ENCODE peak calls at places on chromosomes 1 and 21, in six cellular contexts. P, D, T, W, R and I are unnamed samples.

GRCh38 chr1:18137759-18138345 is 30.3 kb downstream of the IGSF21 start:
- DNase-seq in D (no peak), T (no peak), R (no peak), P (no peak), W (no peak), I (no peak)

GRCh38 chr1:62070384-62071011 is 124.2 kb upstream of the L1TD1 start:
- DNase-seq in P (no peak), T (peak), R (no peak), W (no peak), D (no peak), I (no peak)

GRCh38 chr1:183125279-183125999 is 60.6 kb upstream of the LAMC2 start:
- DNase-seq in P (no peak), R (no peak), W (no peak), T (no peak), D (no peak), I (no peak)

GRCh38 chr1:16458801-16459200 is 18.3 kb downstream of the NECAP2 start:
- DNase-seq in W (no peak), R (peak), T (no peak), D (no peak), P (no peak), I (no peak)

GRCh38 chr1:39094685-39095084 is 68.5 kb downstream of the NDUFS5 start:
- DNase-seq in P (no peak), W (no peak), T (no peak), R (no peak), D (no peak), I (no peak)

GRCh38 chr1:186925881-186926676 is 97.3 kb downstream of the PLA2G4A start:
- DNase-seq in P (no peak), D (no peak), T (peak), W (no peak), R (no peak), I (no peak)

GRCh38 chr1:218304281-218305039 is 19.4 kb downstream of the RRP15 start:
- DNase-seq in T (peak), W (peak), P (no peak), R (no peak), D (no peak), I (no peak)

GRCh38 chr1:208421511-208421910 is 177.3 kb upstream of the PLXNA2 start:
- DNase-seq in R (no peak), P (no peak), W (no peak), D (no peak), T (no peak), I (no peak)

GRCh38 chr1:200316148-200316803 is 93.6 kb downstream of the ZNF281 start:
- DNase-seq in D (no peak), T (no peak), W (no peak), R (no peak), P (no peak), I (no peak)

GRCh38 chr1:5111581-5111980 is 457.2 kb downstream of the AJAP1 start:
- DNase-seq in R (no peak), D (no peak), T (no peak), W (no peak), P (no peak), I (no peak)

GRCh38 chr1:110746644-110747259 is 72.0 kb upstream of the KCNA3 start:
- DNase-seq in W (no peak), R (peak), T (peak), P (peak), D (no peak), I (no peak)

GRCh38 chr1:53340660-53341520 is 13.0 kb upstream of the LRP8 start:
- DNase-seq in R (no peak), W (no peak), T (no peak), D (no peak), P (no peak), I (no peak)

GRCh38 chr1:39652534-39652933 is 13.1 kb upstream of the HEYL start:
- DNase-seq in R (no peak), P (no peak), W (no peak), T (no peak), D (no peak), I (no peak)

GRCh38 chr1:82227696-82228095 is 427.0 kb downstream of the ADGRL2 start:
- DNase-seq in W (no peak), P (no peak), T (no peak), R (peak), D (no peak), I (no peak)

GRCh38 chr1:55986003-55986402 is 593.4 kb downstream of the PLPP3 start:
- DNase-seq in T (no peak), P (no peak), D (no peak), R (no peak), W (no peak), I (no peak)

GRCh38 chr1:57072775-57073174 is 107.0 kb upstream of the C8B start:
- DNase-seq in P (no peak), R (no peak), T (no peak), D (no peak), W (no peak), I (no peak)

GRCh38 chr1:119504831-119505230 is 2.2 kb upstream of the HSD3B1 start:
- DNase-seq in T (no peak), W (no peak), P (no peak), D (no peak), R (no peak), I (no peak)

GRCh38 chr1:153140484-153140883 is 10.2 kb downstream of the SPRR2G start:
- DNase-seq in D (no peak), T (no peak), P (no peak), W (no peak), R (no peak), I (no peak)

GRCh38 chr1:223225061-223225460 is 82.0 kb upstream of the TLR5 start:
- DNase-seq in W (no peak), R (no peak), D (no peak), P (no peak), T (no peak), I (no peak)

GRCh38 chr1:24189528-24189927 is 2.4 kb upstream of the IFNLR1 start:
- DNase-seq in W (no peak), D (no peak), T (no peak), P (no peak), R (no peak), I (peak)

GRCh38 chr1:15802234-15802965 is 5.0 kb downstream of the UQCRHL start:
- DNase-seq in W (no peak), D (no peak), T (peak), P (no peak), R (no peak), I (no peak)

GRCh38 chr1:216929870-216930582 is 206.8 kb upstream of the ESRRG start:
- DNase-seq in P (no peak), W (no peak), T (peak), R (no peak), D (no peak), I (no peak)

GRCh38 chr1:36351222-36351977 is 28.0 kb upstream of the EVA1B start:
- DNase-seq in T (peak), W (peak), R (no peak), D (no peak), P (peak), I (no peak)

GRCh38 chr1:103284270-103284669 is 175.9 kb upstream of the COL11A1 start:
- DNase-seq in W (no peak), R (no peak), D (no peak), P (no peak), T (peak), I (no peak)

GRCh38 chr21:41562101-41563000 is 54.4 kb upstream of the TMPRSS2 start:
- DNase-seq in R (no peak), P (no peak), W (no peak), T (no peak), D (no peak), I (no peak)

GRCh38 chr1:212918751-212919150 is 31.6 kb upstream of the VASH2 start:
- DNase-seq in R (no peak), T (no peak), D (no peak), P (no peak), W (no peak), I (no peak)

GRCh38 chr1:212917134-212917485 is 33.2 kb upstream of the VASH2 start:
- DNase-seq in T (no peak), D (no peak), R (no peak), P (no peak), W (no peak), I (no peak)

GRCh38 chr1:212917858-212918257 is 32.5 kb upstream of the VASH2 start:
- DNase-seq in W (no peak), D (no peak), P (no peak), R (no peak), T (no peak), I (no peak)

GRCh38 chr1:212920246-212920645 is 30.1 kb upstream of the VASH2 start:
- DNase-seq in D (no peak), R (no peak), P (no peak), T (no peak), W (no peak), I (no peak)

DNA sequence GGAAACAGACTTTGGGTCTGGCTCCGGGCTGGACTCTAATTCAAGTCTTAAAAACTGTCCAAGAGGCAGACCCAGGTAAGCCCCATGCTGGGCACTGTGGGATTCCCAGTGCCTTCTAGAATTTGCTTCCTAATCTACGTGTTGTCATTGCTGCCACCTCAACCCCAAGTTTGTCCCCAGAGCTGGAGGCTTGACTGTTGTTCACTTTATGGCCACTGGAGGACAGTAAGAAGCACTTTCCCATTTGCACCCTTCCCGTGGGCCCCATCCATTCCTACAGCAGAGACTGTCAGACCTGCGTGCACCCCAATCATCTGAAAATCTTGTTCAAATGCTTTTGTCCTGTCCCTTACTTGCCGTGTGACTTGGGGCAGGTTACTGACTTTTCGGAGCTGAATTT is 29.4 kb upstream of the VASH2 start:
- DNase-seq in W (no peak), P (no peak), D (no peak), R (no peak), T (no peak), I (no peak)
- TF ChIP-seq CTCF in W (no peak), P (peak), D (no peak), R (no peak), T (peak), I (no peak)

DNA sequence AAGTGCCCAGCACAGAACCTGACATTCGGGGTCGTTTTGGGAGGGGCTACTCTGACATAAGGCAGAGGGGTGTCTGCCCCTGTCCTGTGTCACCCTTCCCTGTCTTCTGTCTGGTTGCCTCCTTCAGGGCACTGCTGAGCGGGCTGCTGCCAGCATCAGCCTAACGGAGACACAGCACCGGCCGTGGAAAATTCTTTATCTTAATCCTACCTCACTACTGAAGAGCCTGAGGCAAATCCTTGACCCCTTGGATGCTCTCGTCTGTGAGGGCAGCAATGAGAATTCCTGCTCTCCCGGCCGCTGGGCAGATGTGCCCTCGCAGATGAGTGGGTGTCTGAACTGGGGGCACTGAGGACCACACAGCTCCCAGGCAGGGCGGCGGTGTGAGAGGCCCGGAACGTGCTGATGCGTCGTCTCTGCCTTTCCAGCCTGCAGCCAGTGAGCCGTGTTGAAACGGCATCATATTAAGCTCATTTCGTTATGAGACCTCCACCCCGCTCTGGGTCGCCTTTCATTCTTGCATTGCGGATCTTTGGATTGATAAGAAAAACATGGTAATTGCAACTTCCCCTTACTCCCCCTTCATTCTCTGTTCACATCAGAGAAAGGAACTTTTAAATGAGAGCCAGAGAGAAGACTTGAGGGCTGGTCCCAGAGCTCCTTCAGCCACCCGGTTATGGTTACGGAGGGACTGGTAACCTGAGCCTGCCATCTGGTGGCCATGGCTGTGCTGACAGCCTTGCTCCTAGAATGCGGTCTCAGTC is 271.3 kb downstream of the TRABD2B start:
- DNase-seq in P (peak), W (peak), D (peak), R (peak), T (peak), I (no peak)
- TF ChIP-seq CTCF in P (peak), W (peak), D (peak), R (peak), T (peak), I (no peak)

DNA sequence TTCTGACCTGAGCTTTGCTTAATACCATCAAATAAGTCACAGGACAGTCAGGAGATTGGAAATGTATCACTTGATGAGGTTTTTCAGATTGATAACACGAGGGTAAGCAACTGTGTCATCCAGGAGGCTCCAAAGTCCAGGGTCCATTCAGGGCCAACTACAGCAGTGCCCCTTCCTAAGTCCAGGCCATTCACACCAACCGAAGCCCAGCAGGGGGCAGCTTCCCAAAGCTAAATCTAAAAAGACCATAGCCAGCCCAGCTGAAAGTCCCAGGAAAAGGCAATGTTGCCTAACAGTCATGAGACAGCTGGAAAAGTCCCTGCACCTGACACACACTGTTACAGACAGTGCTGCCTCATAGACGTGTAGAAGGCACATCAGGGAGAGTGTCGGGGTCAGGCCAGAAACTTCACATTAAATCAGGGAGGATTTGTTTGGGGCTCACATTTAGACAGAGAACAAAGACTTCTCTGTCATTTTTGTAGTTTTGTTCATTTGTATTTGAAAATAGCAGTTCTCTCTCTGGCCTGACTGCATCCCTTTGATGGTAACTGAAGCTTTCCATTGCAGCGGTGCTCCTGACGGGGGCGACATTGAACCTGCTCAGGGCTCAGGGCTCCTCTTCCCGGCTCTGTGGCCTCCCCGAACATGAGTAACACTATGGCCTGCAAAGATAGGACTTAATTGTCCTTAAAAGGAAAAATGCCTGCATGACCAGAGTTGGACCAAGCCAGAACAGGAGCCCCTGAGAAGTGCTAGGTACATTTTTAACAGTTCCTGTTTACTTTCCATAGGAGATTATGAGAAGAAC is 200.4 kb downstream of the NRIP1 start:
- DNase-seq in W (peak), R (peak), T (peak), D (peak), P (peak), I (no peak)
- TF ChIP-seq CTCF in W (peak), R (peak), T (peak), D (peak), P (peak), I (no peak)

GRCh38 chr1:2523191-2523890 is 3.1 kb downstream of the PANK4 start:
- DNase-seq in R (no peak), D (no peak), T (peak), W (no peak), P (no peak), I (no peak)
- TF ChIP-seq CTCF in R (no peak), D (no peak), T (peak), W (no peak), P (no peak), I (no peak)

GRCh38 chr1:236351875-236352573 is 42.1 kb upstream of the EDARADD start:
- DNase-seq in P (no peak), T (no peak), R (no peak), W (no peak), D (no peak), I (no peak)
- TF ChIP-seq CTCF in P (no peak), T (no peak), R (no peak), W (no peak), D (no peak), I (no peak)